ENCODE peak calls at places on chromosomes 1 and 21, in five cellular contexts. O, Z, T, M and F are unnamed samples.

GRCh38 chr1:111628153-111628552 is 8.6 kb downstream of the RAP1A start:
- DNase-seq in O (no peak), Z (no peak), T (no peak), M (no peak), F (no peak)

GRCh38 chr1:90925928-90926869 is 95.6 kb downstream of the ZNF644 start:
- DNase-seq in O (peak), Z (no peak), T (peak), M (no peak), F (no peak)

GRCh38 chr1:22711071-22711470 is 432 bp downstream of the EPHB2 start:
- DNase-seq in O (peak), Z (no peak), T (no peak), M (no peak), F (no peak)

GRCh38 chr1:232509570-232509969 is 120.4 kb downstream of the SIPA1L2 start:
- DNase-seq in O (no peak), Z (no peak), T (no peak), M (peak), F (no peak)

GRCh38 chr1:234997201-234998173 is 131.2 kb downstream of the TOMM20 start:
- DNase-seq in O (peak), Z (peak), T (peak), M (peak), F (peak)

GRCh38 chr1:168803696-168804510 is 74.9 kb upstream of the DPT start:
- DNase-seq in O (no peak), Z (peak), T (no peak), M (no peak), F (no peak)

GRCh38 chr1:93594603-93594880 is 87.1 kb downstream of the BCAR3 start:
- DNase-seq in O (no peak), Z (no peak), T (no peak), M (no peak), F (no peak)

GRCh38 chr1:162861101-162861500 is at the start of gene CCDC190:
- DNase-seq in O (no peak), Z (no peak), T (no peak), M (peak), F (peak)

GRCh38 chr1:228917342-228917741 is 182.1 kb downstream of the RHOU start:
- DNase-seq in O (no peak), Z (no peak), T (no peak), M (no peak), F (no peak)

GRCh38 chr21:20789696-20790095 is 208.5 kb upstream of the NCAM2 start:
- DNase-seq in O (peak), Z (no peak), T (no peak), M (no peak), F (no peak)

GRCh38 chr1:78640462-78640861 is 9.2 kb upstream of the IFI44 start:
- DNase-seq in O (no peak), Z (no peak), T (no peak), M (no peak), F (no peak)

GRCh38 chr1:220198186-220199005 is 73.9 kb downstream of the RAB3GAP2 start:
- DNase-seq in O (no peak), Z (no peak), T (no peak), M (no peak), F (no peak)

GRCh38 chr21:27043377-27043776 is 76.5 kb upstream of the ADAMTS5 start:
- DNase-seq in O (no peak), Z (no peak), T (no peak), M (no peak), F (no peak)

GRCh38 chr1:246971322-246971721 is 36.5 kb downstream of the ZNF695 start:
- DNase-seq in O (no peak), Z (peak), T (peak), M (peak), F (no peak)

GRCh38 chr1:216310776-216311175 is 112.5 kb downstream of the USH2A start:
- DNase-seq in O (peak), Z (peak), T (no peak), M (peak), F (no peak)

GRCh38 chr1:152328801-152329391 is 3.9 kb upstream of the FLG start:
- DNase-seq in O (no peak), Z (no peak), T (no peak), M (no peak), F (no peak)

GRCh38 chr1:118154220-118154619 is 30.8 kb downstream of the SPAG17 start:
- DNase-seq in O (peak), Z (no peak), T (no peak), M (no peak), F (no peak)
- TF ChIP-seq CTCF in O (peak), Z (no peak), T (peak), M (peak), F (no peak)

DNA sequence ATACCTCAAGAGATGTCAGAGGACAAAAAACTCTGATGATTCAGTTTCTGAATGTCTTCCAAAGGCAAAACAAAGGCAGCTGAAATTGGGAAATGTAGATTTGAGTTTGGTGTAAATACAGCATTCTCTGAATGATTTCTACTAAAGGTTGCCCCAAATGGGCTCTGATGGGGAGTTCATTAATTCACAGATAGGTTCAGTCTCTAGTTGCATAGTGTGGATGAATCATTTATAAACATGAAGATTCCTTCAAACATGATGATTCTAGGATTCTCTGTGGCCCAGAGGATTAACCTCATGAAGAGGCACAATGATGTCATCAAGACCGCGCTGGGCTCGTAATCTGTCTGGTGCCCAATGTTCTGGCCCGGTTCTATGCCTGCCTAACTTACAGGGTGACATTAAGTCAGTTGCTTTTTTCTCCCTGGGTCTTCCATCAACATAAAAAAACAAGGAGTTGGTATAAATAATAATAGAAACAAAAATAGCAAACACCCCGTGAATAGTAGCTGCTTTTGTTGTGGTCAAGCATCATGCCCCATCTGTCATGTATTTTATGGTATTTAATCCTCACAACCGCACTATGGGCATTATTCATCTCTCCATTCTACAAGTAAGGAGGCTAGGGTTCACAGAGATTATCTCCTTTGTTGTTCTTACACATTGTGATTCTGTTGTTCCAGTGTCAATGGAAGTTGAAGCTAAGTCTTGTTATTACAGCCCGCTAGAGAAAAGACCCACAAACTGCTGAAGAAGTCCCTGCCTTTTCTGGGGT is 509.6 kb upstream of the USP24 start:
- DNase-seq in O (no peak), Z (no peak), T (no peak), M (no peak), F (no peak)
- H3K27ac ChIP-seq in O (no peak), Z (no peak), T (no peak), M (no peak), F (no peak)

GRCh38 chr1:193192586-193192985 is 6.2 kb upstream of the B3GALT2 start:
- DNase-seq in O (no peak), Z (no peak), T (no peak), M (no peak), F (no peak)

GRCh38 chr1:193187114-193187513 is 701 bp upstream of the B3GALT2 start:
- DNase-seq in O (no peak), Z (no peak), T (no peak), M (no peak), F (no peak)

GRCh38 chr1:193189442-193190095 is 3.2 kb upstream of the B3GALT2 start:
- DNase-seq in O (no peak), Z (no peak), T (no peak), M (no peak), F (no peak)

GRCh38 chr1:193185861-193186714 is at the start of gene B3GALT2:
- DNase-seq in O (peak), Z (peak), T (no peak), M (peak), F (no peak)

GRCh38 chr1:193190096-193190744 is 3.8 kb upstream of the B3GALT2 start:
- DNase-seq in O (no peak), Z (no peak), T (no peak), M (no peak), F (no peak)
- TF ChIP-seq CTCF in O (peak), Z (peak), T (no peak), M (peak), F (no peak)

GRCh38 chr1:198268784-198269183 is 112.0 kb downstream of the NEK7 start:
- DNase-seq in O (no peak), Z (no peak), T (no peak), M (no peak), F (no peak)
- H3K27ac ChIP-seq in O (no peak), Z (no peak), T (no peak), M (peak), F (no peak)

GRCh38 chr1:21702780-21703179 is 33.6 kb upstream of the RAP1GAP start:
- DNase-seq in O (no peak), Z (no peak), T (no peak), M (no peak), F (no peak)

GRCh38 chr1:21701401-21701800 is 32.2 kb upstream of the RAP1GAP start:
- DNase-seq in O (no peak), Z (no peak), T (no peak), M (no peak), F (no peak)

GRCh38 chr1:21705303-21705980 is 36.3 kb upstream of the RAP1GAP start:
- DNase-seq in O (no peak), Z (no peak), T (no peak), M (no peak), F (no peak)

GRCh38 chr1:21704055-21704660 is 35.0 kb upstream of the RAP1GAP start:
- DNase-seq in O (no peak), Z (no peak), T (no peak), M (no peak), F (no peak)

DNA sequence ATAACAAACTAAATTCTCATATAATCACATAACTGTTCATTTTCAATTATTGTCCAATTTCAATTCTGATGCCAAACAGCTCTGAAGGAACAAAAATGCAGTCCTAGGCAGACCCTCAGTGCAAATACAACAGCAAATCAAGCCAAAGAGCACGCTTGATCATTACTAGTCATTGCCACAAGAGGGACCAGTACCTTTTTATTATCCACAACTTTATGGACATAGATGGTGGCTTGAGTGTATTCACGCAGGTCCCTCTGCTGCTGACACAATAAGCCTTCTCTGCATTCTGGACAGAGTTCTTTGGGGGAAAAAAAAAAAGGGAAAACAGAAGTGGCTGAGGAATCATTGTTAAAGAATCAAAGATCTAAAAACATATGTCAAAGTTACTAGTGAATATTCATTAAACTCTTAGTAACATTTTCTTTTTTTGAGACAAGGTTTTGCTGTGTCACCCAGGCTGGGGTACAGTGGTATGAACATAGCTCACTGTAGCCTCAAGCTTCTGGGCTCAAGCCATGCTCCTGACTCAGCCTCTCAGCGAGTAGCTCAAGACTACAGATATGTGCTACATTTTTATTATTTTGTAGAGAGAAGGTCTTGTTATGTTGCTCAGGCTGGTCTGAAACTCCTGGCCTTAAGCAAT is 34.3 kb upstream of the RAP1GAP start:
- DNase-seq in O (peak), Z (no peak), T (no peak), M (no peak), F (no peak)
- TF ChIP-seq CTCF in O (peak), Z (no peak), T (peak), M (no peak), F (no peak)